ENCODE peak calls at places on chromosomes 7 and 10, in seven cellular contexts. T is heart left ventricle, X is IMR-90, W is esophagus squamous epithelium, U is uterus, K is GM12892, E is GM12878. D is an unnamed sample.

GRCh38 chr7:149281508-149282330 is 19.7 kb downstream of the ZNF783 start:
- DNase-seq in X (no peak), T (no peak), K (no peak), E (no peak), U (no peak), W (no peak), D (no peak)

GRCh38 chr10:51137741-51138529 is 63.6 kb downstream of the PRKG1 start:
- DNase-seq in E (no peak), W (no peak), X (peak), K (no peak), U (no peak), T (no peak), D (no peak)

GRCh38 chr10:9296206-9296605 is 1241.7 kb downstream of the GATA3 start:
- DNase-seq in E (no peak), T (no peak), X (no peak), U (no peak), W (no peak), K (no peak), D (no peak)

GRCh38 chr10:97278491-97278989 is 13.9 kb downstream of the ARHGAP19 start:
- DNase-seq in K (no peak), W (no peak), E (no peak), T (no peak), X (peak), U (no peak), D (peak)

GRCh38 chr10:14952851-14953451 is 945 bp downstream of the DCLRE1C start:
- DNase-seq in X (peak), T (no peak), K (no peak), U (no peak), W (no peak), E (no peak), D (no peak)

GRCh38 chr10:110546077-110546476 is 21.4 kb upstream of the SMC3 start:
- DNase-seq in U (no peak), T (no peak), E (no peak), W (no peak), X (no peak), K (no peak), D (no peak)

GRCh38 chr7:18499407-18500197 is 4.1 kb downstream of the HDAC9 start:
- DNase-seq in K (no peak), U (no peak), X (no peak), W (no peak), E (no peak), T (no peak), D (no peak)

GRCh38 chr7:46385662-46386309 is 464.7 kb upstream of the IGFBP3 start:
- DNase-seq in E (no peak), X (peak), T (no peak), W (no peak), U (no peak), K (no peak), D (peak)

GRCh38 chr10:80132299-80133139 is at the start of gene PLAC9:
- DNase-seq in K (no peak), T (peak), E (no peak), W (no peak), U (peak), X (peak), D (no peak)

GRCh38 chr10:68423522-68423921 is 16.4 kb upstream of the RUFY2 start:
- DNase-seq in W (no peak), T (no peak), X (no peak), K (no peak), E (no peak), U (no peak), D (no peak)

GRCh38 chr10:47013469-47014169 is 102.4 kb downstream of the PTPN20 start:
- DNase-seq in W (no peak), E (no peak), X (no peak), U (peak), K (no peak), T (no peak), D (no peak)

GRCh38 chr10:26773633-26774032 is 76.1 kb downstream of the PDSS1 start:
- DNase-seq in U (no peak), W (no peak), X (peak), T (no peak), E (no peak), K (no peak), D (no peak)

GRCh38 chr7:14688208-14688607 is 214.3 kb downstream of the DGKB start:
- DNase-seq in X (no peak), T (no peak), K (no peak), W (no peak), U (no peak), E (no peak), D (no peak)

GRCh38 chr7:27102578-27103442 is at the start of gene HOXA2:
- DNase-seq in U (no peak), K (no peak), W (no peak), X (peak), E (no peak), T (no peak), D (no peak)

GRCh38 chr7:139739863-139740597 is 37.8 kb downstream of the HIPK2 start:
- DNase-seq in X (no peak), W (no peak), K (no peak), U (no peak), E (no peak), T (no peak), D (no peak)

GRCh38 chr10:71854031-71854430 is 3.0 kb upstream of the PSAP start:
- DNase-seq in E (no peak), W (no peak), K (no peak), X (peak), T (no peak), U (no peak), D (no peak)

GRCh38 chr10:26802527-26802926 is 58.2 kb downstream of the ABI1 start:
- DNase-seq in K (no peak), E (no peak), T (no peak), W (no peak), X (no peak), U (no peak), D (no peak)

GRCh38 chr10:130301026-130301892 is 165.1 kb downstream of the GLRX3 start:
- DNase-seq in U (no peak), E (no peak), T (peak), X (no peak), K (no peak), W (peak), D (no peak)

GRCh38 chr7:143285454-143285756 is 647 bp downstream of the TMEM139 start:
- DNase-seq in E (no peak), X (no peak), K (no peak), W (no peak), T (no peak), U (no peak), D (peak)

GRCh38 chr7:129188372-129188891 is at the start of gene SMO:
- DNase-seq in U (peak), T (peak), E (no peak), K (peak), W (no peak), X (peak), D (no peak)

GRCh38 chr7:117127585-117128168 is 174.4 kb downstream of the ST7 start:
- DNase-seq in T (no peak), U (peak), W (no peak), K (no peak), E (peak), X (peak), D (no peak)

GRCh38 chr7:98867271-98867701 is 2.5 kb downstream of the TMEM130 start:
- DNase-seq in E (no peak), U (no peak), K (no peak), T (no peak), X (peak), W (no peak), D (no peak)

GRCh38 chr7:46603296-46603701 is 682.2 kb upstream of the IGFBP3 start:
- DNase-seq in T (no peak), E (no peak), X (no peak), U (peak), W (no peak), K (no peak), D (no peak)

GRCh38 chr7:99146979-99147378 is 3.1 kb upstream of the SMURF1 start:
- DNase-seq in K (no peak), W (no peak), X (no peak), E (no peak), T (no peak), U (no peak), D (no peak)

GRCh38 chr7:65287023-65287422 is 86.6 kb upstream of the ZNF92 start:
- DNase-seq in K (no peak), U (no peak), E (no peak), T (no peak), X (no peak), W (no peak), D (no peak)

GRCh38 chr10:32065871-32066270 is 9.6 kb upstream of the KIF5B start:
- DNase-seq in X (peak), E (no peak), W (no peak), T (no peak), U (no peak), K (no peak), D (no peak)

GRCh38 chr7:18174996-18175395 is 147.3 kb upstream of the PRPS1L1 start:
- DNase-seq in X (no peak), T (no peak), W (no peak), U (no peak), K (no peak), E (no peak), D (no peak)

GRCh38 chr10:17175551-17175950 is 25.9 kb downstream of the TRDMT1 start:
- DNase-seq in E (no peak), X (peak), T (no peak), W (no peak), U (no peak), K (no peak), D (no peak)

GRCh38 chr10:19970707-19971106 is 154.5 kb downstream of the PLXDC2 start:
- DNase-seq in U (no peak), T (no peak), E (no peak), W (no peak), K (no peak), X (no peak), D (no peak)

DNA sequence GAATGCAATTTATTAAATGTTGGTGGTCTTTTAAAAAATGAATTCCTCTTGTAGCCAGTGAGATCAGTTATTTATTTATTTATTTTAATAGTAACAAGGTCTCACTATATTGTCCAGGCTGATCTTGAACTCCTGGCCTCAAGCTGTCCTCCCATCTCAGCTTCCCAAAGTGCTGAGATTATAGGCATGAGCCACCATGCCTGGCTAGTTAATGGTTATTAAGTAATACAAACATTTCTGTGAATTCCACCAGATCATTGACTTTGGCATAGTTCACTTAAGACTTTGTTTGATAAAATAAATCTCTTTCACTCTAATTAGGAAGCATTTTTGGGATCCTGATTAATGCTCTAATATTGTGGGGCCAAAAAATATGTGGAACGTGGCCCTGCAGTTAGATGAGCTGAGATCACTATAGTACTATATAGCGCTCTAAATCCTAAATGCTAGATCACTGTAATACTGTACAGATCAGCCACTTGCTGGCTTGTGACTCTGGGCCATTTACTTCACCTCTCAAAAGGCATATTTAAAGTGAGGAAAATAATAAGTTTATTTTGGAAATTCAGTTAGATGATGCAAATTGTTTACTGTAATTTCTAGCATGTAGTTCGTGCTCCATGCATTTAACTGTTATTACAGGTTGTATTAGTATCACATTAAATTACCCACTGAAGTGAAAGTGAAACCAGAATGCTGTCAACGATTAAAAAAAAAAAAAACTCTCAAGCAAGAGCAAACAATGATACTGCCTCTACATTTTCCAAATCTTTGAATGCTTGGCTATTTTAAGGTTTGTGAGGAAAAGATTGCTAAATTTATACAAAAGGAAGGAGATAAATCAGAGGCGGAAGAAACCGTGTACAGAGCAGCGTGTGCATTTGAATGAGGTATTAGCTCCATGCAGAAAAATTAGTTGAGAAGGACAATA is 15.9 kb upstream of the FAS start:
- DNase-seq in X (peak), W (no peak), U (no peak), E (no peak), K (no peak), T (no peak), D (no peak)
- TF ChIP-seq POLR2A in X (no peak), W (no peak), U (no peak), E (no peak), K (no peak), T (no peak), D (no peak)

DNA sequence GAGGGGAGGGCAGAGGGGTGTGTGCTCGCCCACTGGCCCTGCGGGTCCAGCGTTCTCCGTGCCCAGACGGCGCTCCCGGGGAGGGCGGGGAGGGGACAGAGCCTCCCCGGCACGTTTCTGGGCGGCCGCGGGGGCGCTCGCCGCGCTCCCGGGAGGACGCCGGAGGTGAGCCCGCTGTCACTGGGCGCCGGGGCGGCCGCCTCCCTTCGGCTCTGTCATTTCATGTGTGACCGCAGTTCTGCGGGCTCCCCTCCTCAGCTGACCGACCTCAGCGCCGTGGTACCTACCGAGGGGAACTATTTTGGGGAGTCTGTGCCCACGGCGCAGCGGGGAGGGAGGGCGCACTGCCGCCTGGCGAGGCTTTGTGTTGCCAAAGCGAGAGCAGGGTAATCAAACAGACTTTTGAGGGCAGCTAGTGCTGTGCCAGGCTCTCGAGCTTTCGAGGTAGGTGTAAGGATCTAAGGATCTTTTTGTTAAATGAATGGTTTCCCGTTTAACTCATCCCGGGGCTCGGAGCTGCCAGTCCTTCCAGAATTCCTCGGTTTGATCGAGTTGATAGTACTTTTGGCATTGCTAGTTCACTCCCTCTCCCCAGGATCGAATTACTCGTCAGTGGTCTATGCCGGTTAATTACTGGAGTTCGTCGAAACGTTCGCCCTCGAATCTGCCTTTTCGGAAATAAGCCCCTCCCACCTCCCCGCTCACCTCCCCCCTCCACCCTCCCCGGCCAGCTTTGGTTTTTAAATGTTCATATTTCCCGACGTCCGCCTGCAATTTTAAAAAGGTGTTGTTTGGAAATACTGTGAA is 1.9 kb downstream of the ARID5B start:
- DNase-seq in E (peak), X (peak), W (no peak), T (peak), U (peak), K (peak), D (no peak)
- TF ChIP-seq POLR2A in E (peak), X (no peak), W (no peak), T (no peak), U (peak), K (peak), D (no peak)

DNA sequence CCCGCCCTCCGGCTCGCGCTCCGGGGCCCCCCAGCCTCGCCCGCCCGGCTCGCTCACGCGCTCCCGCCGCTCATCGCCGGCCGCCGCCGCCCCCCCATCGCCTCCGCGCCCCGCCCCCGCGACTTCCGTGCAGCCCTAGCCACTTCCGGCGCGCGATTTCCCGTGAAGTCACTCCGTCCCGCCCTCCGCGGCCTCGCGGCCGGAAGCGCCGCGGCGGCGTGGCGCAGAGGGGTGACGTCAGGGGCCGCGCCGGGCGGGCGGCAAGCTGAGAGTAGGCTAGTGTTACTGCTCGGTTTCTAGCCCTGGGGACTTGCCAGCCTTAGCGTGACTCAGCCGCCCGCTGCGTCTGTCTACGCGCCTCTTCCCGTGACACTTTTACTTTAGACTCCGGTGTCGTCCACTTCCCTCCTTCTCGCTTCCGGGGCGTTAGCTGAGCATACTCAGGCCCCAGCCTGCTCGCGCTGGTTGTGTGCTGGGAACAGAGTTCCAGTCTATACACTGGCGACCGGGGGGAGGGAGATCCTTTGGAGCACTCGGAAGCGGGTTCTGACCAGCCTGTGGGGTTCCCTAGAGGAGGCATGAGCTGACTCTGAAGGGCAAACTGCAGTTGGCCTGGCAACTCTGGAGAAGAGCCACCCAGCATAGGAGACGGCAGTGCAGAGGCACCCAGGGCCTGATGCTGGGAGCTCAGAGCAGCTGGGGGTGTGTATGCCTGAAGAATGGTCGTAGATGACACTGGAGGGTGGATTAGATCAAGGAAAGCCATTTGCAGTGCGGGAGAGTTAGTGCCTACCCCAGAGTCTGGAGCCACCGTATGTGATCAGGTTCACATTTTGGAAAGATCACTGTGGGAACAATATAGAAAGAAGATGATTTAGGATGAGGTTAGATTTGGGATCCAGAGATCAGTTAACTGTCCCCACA is at the start of gene PURB:
- DNase-seq in X (peak), T (peak), E (peak), W (peak), K (peak), U (peak), D (peak)
- TF ChIP-seq POLR2A in X (peak), T (peak), E (peak), W (peak), K (peak), U (peak), D (peak)

DNA sequence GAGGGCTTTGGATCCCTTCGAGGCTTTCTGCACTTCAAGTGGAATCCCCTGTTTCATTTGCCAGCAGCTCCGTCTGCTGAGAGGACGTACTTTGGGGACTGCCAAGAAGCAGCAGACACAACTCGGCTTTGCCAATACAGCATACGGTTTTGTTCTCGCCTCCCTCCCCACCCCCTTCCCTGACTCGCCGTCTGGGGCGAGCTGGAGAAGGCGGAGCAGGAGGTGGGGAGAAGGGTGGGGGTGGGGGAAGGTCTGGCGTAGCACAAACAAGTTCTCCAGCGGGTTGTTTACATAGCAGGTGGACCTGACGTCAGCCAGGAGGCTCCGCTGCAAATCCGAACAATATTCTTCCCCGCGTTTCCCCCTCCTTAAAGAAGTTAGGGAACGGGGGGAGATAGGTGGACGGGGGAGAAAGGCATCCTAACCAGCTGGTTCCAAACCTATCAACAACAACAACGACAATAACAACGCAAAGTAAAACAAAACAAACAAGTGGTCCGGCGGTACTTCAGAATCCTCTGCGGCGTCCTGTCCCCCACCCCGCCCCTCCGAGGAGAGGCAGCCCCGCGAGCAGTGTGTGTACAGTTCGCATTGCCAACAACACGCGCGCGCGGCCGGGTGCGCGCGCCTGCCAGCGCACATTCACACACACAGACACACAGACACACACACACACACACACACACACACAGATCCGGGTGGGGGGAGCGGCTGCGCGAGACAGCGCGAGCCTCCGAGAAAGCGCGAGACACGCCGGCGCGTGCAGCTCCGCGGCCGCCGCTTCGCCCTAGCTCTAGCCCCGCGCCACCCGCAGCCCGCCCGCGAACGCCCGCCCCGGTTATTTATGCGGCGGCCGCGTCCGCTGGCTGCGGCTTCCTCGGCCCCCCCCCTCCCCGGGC is 167.0 kb upstream of the PPP1R3A start:
- DNase-seq in T (peak), U (peak), X (peak), K (peak), W (no peak), E (no peak), D (no peak)
- TF ChIP-seq POLR2A in T (no peak), U (peak), X (no peak), K (no peak), W (peak), E (no peak), D (peak)

GRCh38 chr7:22438994-22439393 is 61.0 kb downstream of the STEAP1B start:
- DNase-seq in K (no peak), W (no peak), E (no peak), U (no peak), X (no peak), T (no peak), D (no peak)

GRCh38 chr7:22435720-22436119 is 64.3 kb downstream of the STEAP1B start:
- DNase-seq in W (no peak), T (no peak), E (no peak), K (no peak), X (no peak), U (no peak), D (no peak)

GRCh38 chr7:22433710-22434460 is 66.1 kb downstream of the STEAP1B start:
- DNase-seq in K (no peak), E (no peak), U (no peak), W (no peak), X (peak), T (no peak), D (peak)

GRCh38 chr7:22432203-22432718 is 67.7 kb downstream of the STEAP1B start:
- DNase-seq in T (no peak), U (no peak), E (no peak), K (no peak), X (no peak), W (no peak), D (no peak)

GRCh38 chr7:22435105-22435504 is 64.9 kb downstream of the STEAP1B start:
- DNase-seq in W (no peak), T (no peak), U (no peak), E (peak), X (no peak), K (no peak), D (no peak)
- TF ChIP-seq POLR2A in W (no peak), T (no peak), U (no peak), E (no peak), X (no peak), K (no peak), D (no peak)

D was measured in H54.